ENCODE peak calls at places on chromosomes 1 and 21, in eight cellular contexts. Q is A549, E is esophagus squamous epithelium, Z is NB4, R is IMR-90, F is suprapubic skin, B is lower leg skin, P is ovary. S is an unnamed sample.

GRCh38 chr1:185561629-185562028 is 172.6 kb upstream of the HMCN1 start:
- DNase-seq in Q (no peak), E (no peak), Z (peak), R (peak), F (no peak), B (no peak), P (no peak), S (no peak)

GRCh38 chr1:193539731-193540459 is 353.5 kb upstream of the B3GALT2 start:
- DNase-seq in Q (no peak), E (no peak), Z (no peak), R (no peak), F (no peak), B (no peak), P (no peak), S (no peak)

GRCh38 chr1:25876693-25877077 is 1.2 kb upstream of the PAQR7 start:
- DNase-seq in Q (no peak), E (no peak), Z (no peak), R (no peak), F (no peak), B (no peak), P (no peak), S (no peak)

GRCh38 chr1:184843732-184844495 is 89.3 kb upstream of the EDEM3 start:
- DNase-seq in Q (no peak), E (no peak), Z (no peak), R (no peak), F (no peak), B (no peak), P (no peak), S (peak)

GRCh38 chr1:903721-904270 is 19.9 kb upstream of the SAMD11 start:
- DNase-seq in Q (no peak), E (no peak), Z (peak), R (no peak), F (peak), B (peak), P (peak), S (no peak)

GRCh38 chr1:193486671-193487229 is 300.3 kb upstream of the B3GALT2 start:
- DNase-seq in Q (no peak), E (no peak), Z (no peak), R (peak), F (no peak), B (no peak), P (no peak), S (no peak)

GRCh38 chr1:235329139-235329808 is 904 bp downstream of the GGPS1 start:
- DNase-seq in Q (no peak), E (no peak), Z (peak), R (peak), F (no peak), B (peak), P (peak), S (peak)

GRCh38 chr1:182236651-182237077 is 154.9 kb downstream of the GLUL start:
- DNase-seq in Q (no peak), E (no peak), Z (no peak), R (no peak), F (no peak), B (no peak), P (no peak), S (no peak)

GRCh38 chr1:179128520-179128919 is 46.6 kb downstream of the TOR3A start:
- DNase-seq in Q (no peak), E (no peak), Z (no peak), R (no peak), F (no peak), B (no peak), P (no peak), S (no peak)

GRCh38 chr1:172678990-172679772 is 20.3 kb downstream of the FASLG start:
- DNase-seq in Q (no peak), E (no peak), Z (no peak), R (no peak), F (no peak), B (no peak), P (no peak), S (peak)

GRCh38 chr1:23556661-23557470 is 2.4 kb downstream of the ID3 start:
- DNase-seq in Q (peak), E (no peak), Z (no peak), R (peak), F (no peak), B (no peak), P (no peak), S (no peak)

GRCh38 chr1:27652505-27652904 is 17.5 kb upstream of the FGR start:
- DNase-seq in Q (no peak), E (no peak), Z (no peak), R (no peak), F (no peak), B (no peak), P (no peak), S (no peak)

GRCh38 chr1:91683598-91683951 is 182.9 kb downstream of the CDC7 start:
- DNase-seq in Q (no peak), E (no peak), Z (no peak), R (no peak), F (no peak), B (no peak), P (no peak), S (no peak)

GRCh38 chr1:15573477-15573876 is 11.4 kb downstream of the AGMAT start:
- DNase-seq in Q (no peak), E (no peak), Z (no peak), R (peak), F (no peak), B (no peak), P (no peak), S (no peak)

GRCh38 chr1:169460193-169460833 is 25.4 kb downstream of the SLC19A2 start:
- DNase-seq in Q (no peak), E (no peak), Z (no peak), R (peak), F (no peak), B (no peak), P (no peak), S (peak)

GRCh38 chr21:26686278-26686677 is 113.2 kb upstream of the CYYR1 start:
- DNase-seq in Q (peak), E (no peak), Z (peak), R (peak), F (no peak), B (no peak), P (no peak), S (no peak)

GRCh38 chr1:223873044-223873443 is 27.3 kb upstream of the TP53BP2 start:
- DNase-seq in Q (no peak), E (no peak), Z (no peak), R (peak), F (no peak), B (no peak), P (no peak), S (peak)

GRCh38 chr1:177568702-177569101 is 397.9 kb downstream of the BRINP2 start:
- DNase-seq in Q (no peak), E (no peak), Z (peak), R (no peak), F (no peak), B (no peak), P (no peak), S (no peak)

GRCh38 chr1:242813490-242814091 is 289.1 kb upstream of the PLD5 start:
- DNase-seq in Q (no peak), E (no peak), Z (no peak), R (no peak), F (no peak), B (no peak), P (no peak), S (no peak)

GRCh38 chr1:94623560-94624148 is 82.1 kb upstream of the F3 start:
- DNase-seq in Q (no peak), E (no peak), Z (no peak), R (no peak), F (no peak), B (no peak), P (peak), S (no peak)

GRCh38 chr1:145788580-145788979 is 35.3 kb downstream of the RNF115 start:
- DNase-seq in Q (no peak), E (no peak), Z (no peak), R (no peak), F (no peak), B (no peak), P (no peak), S (no peak)

GRCh38 chr1:11654571-11655262 is at the start of gene FBXO44:
- DNase-seq in Q (no peak), E (no peak), Z (no peak), R (no peak), F (no peak), B (no peak), P (peak), S (peak)

GRCh38 chr1:37430074-37430985 is 44.0 kb upstream of the ZC3H12A start:
- DNase-seq in Q (no peak), E (no peak), Z (no peak), R (no peak), F (no peak), B (no peak), P (no peak), S (no peak)

GRCh38 chr1:33048426-33048825 is 11.7 kb upstream of the AK2 start:
- DNase-seq in Q (no peak), E (no peak), Z (no peak), R (no peak), F (no peak), B (no peak), P (no peak), S (no peak)

GRCh38 chr1:26391450-26391849 is 18.9 kb upstream of the ZNF683 start:
- DNase-seq in Q (peak), E (no peak), Z (peak), R (peak), F (no peak), B (no peak), P (no peak), S (no peak)

GRCh38 chr1:68188060-68188538 is 44.2 kb downstream of the WLS start:
- DNase-seq in Q (no peak), E (no peak), Z (no peak), R (peak), F (no peak), B (no peak), P (no peak), S (no peak)

GRCh38 chr1:53735681-53736080 is 3.3 kb downstream of the GLIS1 start:
- DNase-seq in Q (no peak), E (no peak), Z (no peak), R (no peak), F (no peak), B (peak), P (no peak), S (no peak)

GRCh38 chr1:34268311-34269042 is 91.8 kb downstream of the C1orf94 start:
- DNase-seq in Q (no peak), E (no peak), Z (no peak), R (peak), F (no peak), B (no peak), P (no peak), S (no peak)

GRCh38 chr1:24861821-24862727 is 68.0 kb downstream of the RUNX3 start:
- DNase-seq in Q (no peak), E (no peak), Z (no peak), R (no peak), F (no peak), B (peak), P (no peak), S (no peak)

GRCh38 chr1:42173155-42173933 is 8.8 kb upstream of the GUCA2A start:
- DNase-seq in Q (peak), E (no peak), Z (peak), R (peak), F (no peak), B (peak), P (peak), S (peak)

GRCh38 chr1:5850503-5850902 is 141.7 kb downstream of the NPHP4 start:
- DNase-seq in Q (no peak), E (no peak), Z (no peak), R (peak), F (no peak), B (no peak), P (no peak), S (no peak)

GRCh38 chr1:10211805-10212405 is 1.5 kb downstream of the KIF1B start:
- DNase-seq in Q (peak), E (no peak), Z (no peak), R (no peak), F (no peak), B (no peak), P (no peak), S (peak)

GRCh38 chr1:171984262-171984661 is 143.0 kb downstream of the DNM3 start:
- DNase-seq in Q (no peak), E (no peak), Z (no peak), R (no peak), F (no peak), B (no peak), P (no peak), S (no peak)

GRCh38 chr1:59353453-59353852 is 56.6 kb downstream of the FGGY start:
- DNase-seq in Q (no peak), E (no peak), Z (no peak), R (no peak), F (no peak), B (no peak), P (no peak), S (no peak)

GRCh38 chr1:112704908-112705627 is 1.9 kb downstream of the RHOC start:
- DNase-seq in Q (peak), E (no peak), Z (peak), R (peak), F (peak), B (peak), P (peak), S (peak)
- TF ChIP-seq POLR2A in Q (peak), E (peak), Z (peak), R (peak), F (no peak), B (no peak), P (peak), S (no peak)

DNA sequence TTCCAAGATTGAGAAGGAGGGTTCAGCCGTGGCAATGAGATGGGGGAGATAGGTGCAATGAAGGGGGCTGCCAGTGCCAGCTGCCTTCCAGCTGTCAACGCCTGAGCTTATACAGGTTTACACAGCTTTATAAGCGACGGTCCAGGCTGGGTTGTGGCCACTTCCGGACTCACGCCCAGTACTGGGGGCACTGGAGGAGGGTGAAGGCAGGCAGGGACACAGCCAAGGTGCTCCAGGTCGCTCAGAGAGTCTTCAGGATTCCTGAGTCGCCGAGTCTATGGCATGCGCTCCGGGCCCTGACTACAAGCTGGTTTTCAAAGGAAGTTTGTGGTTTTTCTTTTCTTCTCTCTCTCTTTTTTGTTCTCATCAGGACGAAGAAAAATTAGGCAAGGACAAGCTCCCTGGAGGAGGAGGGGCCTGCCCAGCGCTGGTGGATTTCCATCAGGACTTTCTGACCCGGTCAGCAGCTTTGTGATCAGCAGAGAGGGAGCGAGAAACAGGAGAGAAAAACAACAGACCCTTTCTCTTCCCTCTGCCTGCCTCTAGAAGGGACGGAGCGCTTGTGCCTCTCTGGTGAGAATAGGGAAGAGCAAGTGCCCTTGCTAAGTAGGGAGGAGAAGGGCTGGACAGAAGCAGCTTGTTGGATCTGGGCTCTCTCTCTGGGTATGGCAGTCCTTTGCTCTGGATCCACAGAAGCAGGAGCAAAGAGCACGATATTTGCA is at the start of gene MINDY1:
- DNase-seq in Q (peak), E (no peak), Z (peak), R (peak), F (peak), B (peak), P (peak), S (peak)
- TF ChIP-seq POLR2A in Q (no peak), E (peak), Z (peak), R (peak), F (peak), B (no peak), P (peak), S (peak)

GRCh38 chr1:153727463-153728304 is at the start of gene INTS3:
- DNase-seq in Q (peak), E (peak), Z (peak), R (peak), F (peak), B (peak), P (peak), S (peak)
- TF ChIP-seq POLR2A in Q (peak), E (peak), Z (peak), R (peak), F (peak), B (no peak), P (peak), S (peak)

GRCh38 chr1:166164995-166165660 is 1.7 kb downstream of the FAM78B start:
- DNase-seq in Q (peak), E (no peak), Z (no peak), R (peak), F (no peak), B (peak), P (peak), S (peak)

GRCh38 chr1:166167395-166167922 is 658 bp upstream of the FAM78B start:
- DNase-seq in Q (no peak), E (no peak), Z (no peak), R (no peak), F (no peak), B (no peak), P (no peak), S (no peak)

GRCh38 chr1:166165661-166166399 is 971 bp downstream of the FAM78B start:
- DNase-seq in Q (no peak), E (no peak), Z (no peak), R (no peak), F (no peak), B (peak), P (no peak), S (no peak)

GRCh38 chr1:166166400-166166699 is 451 bp downstream of the FAM78B start:
- DNase-seq in Q (no peak), E (no peak), Z (no peak), R (no peak), F (no peak), B (no peak), P (no peak), S (no peak)

GRCh38 chr1:166166701-166167394 is at the start of gene FAM78B:
- DNase-seq in Q (peak), E (peak), Z (no peak), R (peak), F (peak), B (peak), P (peak), S (peak)
- TF ChIP-seq POLR2A in Q (no peak), E (no peak), Z (no peak), R (no peak), F (no peak), B (no peak), P (no peak), S (no peak)

GRCh38 chr1:180501865-180502360 is 464 bp downstream of the ACBD6 start:
- DNase-seq in Q (peak), E (no peak), Z (no peak), R (no peak), F (no peak), B (no peak), P (no peak), S (no peak)

GRCh38 chr1:180503274-180503862 is 991 bp upstream of the ACBD6 start:
- DNase-seq in Q (peak), E (no peak), Z (peak), R (no peak), F (no peak), B (no peak), P (no peak), S (peak)

GRCh38 chr1:180504186-180504585 is 1.8 kb upstream of the ACBD6 start:
- DNase-seq in Q (no peak), E (no peak), Z (no peak), R (peak), F (no peak), B (no peak), P (no peak), S (no peak)

GRCh38 chr1:180500689-180501088 is 1.7 kb downstream of the ACBD6 start:
- DNase-seq in Q (no peak), E (no peak), Z (no peak), R (no peak), F (no peak), B (no peak), P (no peak), S (no peak)

GRCh38 chr1:180502361-180503273 is at the start of gene ACBD6:
- DNase-seq in Q (peak), E (peak), Z (peak), R (peak), F (peak), B (peak), P (peak), S (peak)
- TF ChIP-seq POLR2A in Q (peak), E (peak), Z (peak), R (peak), F (peak), B (no peak), P (peak), S (peak)

DNA sequence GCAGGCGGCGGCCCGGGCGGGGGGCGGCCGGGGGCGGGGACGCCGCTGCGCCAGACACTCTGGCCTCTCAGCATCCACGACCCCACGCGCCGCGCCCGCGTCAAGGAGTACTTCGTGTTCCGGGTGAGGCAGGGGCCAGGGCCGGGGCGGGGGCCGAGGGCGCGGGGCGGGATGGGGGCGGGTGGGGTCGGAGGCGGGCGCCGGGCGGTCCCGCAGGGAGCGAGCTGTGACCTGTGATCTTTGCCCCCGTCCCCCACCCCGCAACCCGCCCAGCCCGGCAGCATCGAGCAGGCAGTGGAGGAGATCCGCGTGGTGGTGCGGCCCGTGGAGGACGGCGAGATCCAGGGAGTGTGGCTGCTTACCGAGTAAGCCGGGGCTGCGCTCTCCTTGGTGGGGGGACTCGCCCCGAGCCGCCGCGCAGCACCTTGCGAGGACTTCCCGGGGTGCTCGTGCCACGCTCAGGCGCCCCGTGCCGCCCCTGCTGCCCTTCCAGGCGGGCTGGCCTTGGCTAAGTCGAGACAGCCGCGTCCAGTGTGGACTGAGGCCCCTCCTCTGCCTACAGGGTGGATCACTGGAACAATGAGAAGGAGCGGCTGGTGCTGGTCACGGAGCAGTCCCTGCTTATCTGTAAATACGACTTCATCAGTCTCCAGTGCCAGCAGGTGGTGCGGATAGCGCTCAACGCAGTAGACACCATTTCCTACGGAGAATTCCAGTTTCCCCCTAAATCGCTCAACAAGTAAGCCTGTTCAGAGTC is 514 bp downstream of the TPRG1L start:
- DNase-seq in Q (peak), E (no peak), Z (peak), R (peak), F (no peak), B (no peak), P (no peak), S (peak)
- TF ChIP-seq POLR2A in Q (no peak), E (no peak), Z (no peak), R (no peak), F (no peak), B (no peak), P (no peak), S (peak)

GRCh38 chr1:153967109-153967999 is at the start of gene CREB3L4:
- DNase-seq in Q (peak), E (peak), Z (peak), R (peak), F (peak), B (peak), P (peak), S (peak)

GRCh38 chr1:153962088-153963029 is 978 bp downstream of the SLC39A1 start:
- DNase-seq in Q (no peak), E (no peak), Z (peak), R (peak), F (no peak), B (no peak), P (peak), S (no peak)

GRCh38 chr1:153963030-153963849 is at the start of gene SLC39A1:
- DNase-seq in Q (peak), E (peak), Z (peak), R (peak), F (peak), B (peak), P (peak), S (peak)

GRCh38 chr1:153961421-153961820 is 1.9 kb downstream of the SLC39A1 start:
- DNase-seq in Q (no peak), E (no peak), Z (no peak), R (no peak), F (no peak), B (no peak), P (no peak), S (no peak)

GRCh38 chr1:153963850-153964331 is 554 bp upstream of the SLC39A1 start:
- DNase-seq in Q (peak), E (no peak), Z (no peak), R (no peak), F (peak), B (no peak), P (peak), S (no peak)
- TF ChIP-seq POLR2A in Q (no peak), E (no peak), Z (no peak), R (no peak), F (no peak), B (no peak), P (no peak), S (no peak)